ENCODE peak calls at places on chromosomes 16 and 17, in four cellular contexts. K, X, Z and L are unnamed samples.

GRCh38 chr16:69520800-69521602 is 44.8 kb upstream of the NFAT5 start:
- DNase-seq in X (no peak), Z (no peak), K (no peak), L (no peak)

GRCh38 chr17:60392845-60393702 is 1.1 kb upstream of the USP32 start:
- DNase-seq in Z (peak), X (no peak), K (peak), L (peak)

GRCh38 chr17:3965123-3965800 is 1.0 kb upstream of the ATP2A3 start:
- DNase-seq in K (no peak), X (peak), Z (no peak), L (no peak)

GRCh38 chr16:83845263-83845662 is 37.5 kb downstream of the HSBP1 start:
- DNase-seq in Z (no peak), K (no peak), X (no peak), L (no peak)

GRCh38 chr17:44648963-44649362 is 7.3 kb upstream of the MEIOC start:
- DNase-seq in K (no peak), X (no peak), Z (no peak), L (no peak)

GRCh38 chr17:57595942-57596695 is 149.0 kb downstream of the CCDC182 start:
- DNase-seq in K (no peak), Z (no peak), X (no peak), L (no peak)

GRCh38 chr16:50303041-50303604 is 36.8 kb downstream of the ADCY7 start:
- DNase-seq in Z (no peak), X (no peak), K (no peak), L (no peak)

GRCh38 chr17:75647061-75647460 is 13.8 kb downstream of the SMIM5 start:
- DNase-seq in X (no peak), K (peak), Z (no peak), L (no peak)

GRCh38 chr16:77271532-77272426 is 72.6 kb downstream of the SYCE1L start:
- DNase-seq in X (no peak), Z (no peak), K (no peak), L (no peak)

GRCh38 chr16:64292953-64293352 is 828.9 kb downstream of the CDH11 start:
- DNase-seq in X (no peak), Z (no peak), K (no peak), L (no peak)

GRCh38 chr16:89198417-89199240 is 1.7 kb downstream of the SLC22A31 start:
- DNase-seq in X (no peak), K (peak), Z (no peak), L (no peak)

GRCh38 chr17:69287168-69287567 is 39.8 kb downstream of the ABCA5 start:
- DNase-seq in K (no peak), Z (no peak), X (no peak), L (no peak)

GRCh38 chr17:46071796-46072195 is 72.7 kb downstream of the STH start:
- DNase-seq in K (no peak), X (no peak), Z (no peak), L (no peak)

GRCh38 chr17:36592316-36592710 is 634 bp downstream of the DHRS11 start:
- DNase-seq in Z (no peak), X (no peak), K (no peak), L (no peak)

GRCh38 chr17:70892527-70892926 is 723.2 kb downstream of the KCNJ2 start:
- DNase-seq in Z (no peak), X (no peak), K (no peak), L (no peak)

GRCh38 chr16:68526143-68526781 is 12.8 kb upstream of the ZFP90 start:
- DNase-seq in X (no peak), Z (no peak), K (no peak), L (no peak)